ENCODE peak calls at places on chromosome 11, in five cellular contexts. One of them, this sample, is unnamed.

GRCh38 chr11:57471496-57471895 is 11.2 kb downstream of the RTN4RL2 start:
- DNase-seq in neural crest cell: no peak
- DNase-seq in lower lobe of right lung: no peak
- DNase-seq in keratinocyte: no peak
- DNase-seq in tibial nerve: no peak
- DNase-seq in this sample: no peak

GRCh38 chr11:109519253-109519652 is 97.3 kb downstream of the C11orf87 start:
- DNase-seq in tibial nerve: no peak
- DNase-seq in lower lobe of right lung: no peak
- DNase-seq in keratinocyte: no peak
- DNase-seq in neural crest cell: no peak
- DNase-seq in this sample: no peak

GRCh38 chr11:64562723-64563351 is 28.2 kb upstream of the SLC22A12 start:
- DNase-seq in tibial nerve: no peak
- DNase-seq in lower lobe of right lung: peak
- DNase-seq in neural crest cell: no peak
- DNase-seq in keratinocyte: no peak
- DNase-seq in this sample: no peak

GRCh38 chr11:70176940-70177689 is 26.0 kb upstream of the FADD start:
- DNase-seq in tibial nerve: no peak
- DNase-seq in keratinocyte: no peak
- DNase-seq in neural crest cell: peak
- DNase-seq in lower lobe of right lung: peak
- DNase-seq in this sample: peak

GRCh38 chr11:65141896-65142494 is 7.7 kb upstream of the SYVN1 start:
- DNase-seq in lower lobe of right lung: no peak
- DNase-seq in keratinocyte: no peak
- DNase-seq in neural crest cell: no peak
- DNase-seq in tibial nerve: no peak
- DNase-seq in this sample: no peak

GRCh38 chr11:134654161-134654915 is 242.3 kb upstream of the B3GAT1 start:
- DNase-seq in lower lobe of right lung: no peak
- DNase-seq in tibial nerve: no peak
- DNase-seq in keratinocyte: no peak
- DNase-seq in neural crest cell: no peak
- DNase-seq in this sample: no peak

GRCh38 chr11:3123316-3123715 is 41.8 kb downstream of the OSBPL5 start:
- DNase-seq in neural crest cell: no peak
- DNase-seq in keratinocyte: no peak
- DNase-seq in tibial nerve: peak
- DNase-seq in lower lobe of right lung: peak
- DNase-seq in this sample: no peak

GRCh38 chr11:112292785-112293407 is 32.2 kb upstream of the PLET1 start:
- DNase-seq in tibial nerve: no peak
- DNase-seq in keratinocyte: peak
- DNase-seq in lower lobe of right lung: no peak
- DNase-seq in neural crest cell: no peak
- DNase-seq in this sample: no peak

GRCh38 chr11:21988477-21988876 is 204.4 kb upstream of the ANO5 start:
- DNase-seq in tibial nerve: no peak
- DNase-seq in keratinocyte: no peak
- DNase-seq in neural crest cell: no peak
- DNase-seq in lower lobe of right lung: no peak
- DNase-seq in this sample: no peak

GRCh38 chr11:117511483-117511934 is 183.9 kb downstream of the CEP164 start:
- DNase-seq in neural crest cell: no peak
- DNase-seq in tibial nerve: no peak
- DNase-seq in lower lobe of right lung: no peak
- DNase-seq in keratinocyte: no peak
- DNase-seq in this sample: no peak

GRCh38 chr11:131195801-131196517 is 174.5 kb upstream of the NTM start:
- DNase-seq in keratinocyte: no peak
- DNase-seq in lower lobe of right lung: peak
- DNase-seq in neural crest cell: no peak
- DNase-seq in tibial nerve: no peak
- DNase-seq in this sample: peak

GRCh38 chr11:124760205-124760652 is 1.9 kb downstream of the ESAM start:
- DNase-seq in lower lobe of right lung: no peak
- DNase-seq in keratinocyte: no peak
- DNase-seq in tibial nerve: no peak
- DNase-seq in neural crest cell: no peak
- DNase-seq in this sample: no peak

GRCh38 chr11:1880746-1881441 is 10.8 kb downstream of the PRR33 start:
- DNase-seq in lower lobe of right lung: no peak
- DNase-seq in neural crest cell: no peak
- DNase-seq in keratinocyte: no peak
- DNase-seq in tibial nerve: no peak
- DNase-seq in this sample: peak

GRCh38 chr11:1564535-1565172 is 7.4 kb downstream of the DUSP8 start:
- DNase-seq in keratinocyte: peak
- DNase-seq in lower lobe of right lung: no peak
- DNase-seq in neural crest cell: no peak
- DNase-seq in tibial nerve: no peak
- DNase-seq in this sample: peak

GRCh38 chr11:125344846-125345705 is 151.0 kb downstream of the FEZ1 start:
- DNase-seq in lower lobe of right lung: peak
- DNase-seq in neural crest cell: no peak
- DNase-seq in tibial nerve: no peak
- DNase-seq in keratinocyte: no peak
- DNase-seq in this sample: no peak

GRCh38 chr11:73582636-73583035 is 15.3 kb downstream of the FAM168A start:
- DNase-seq in neural crest cell: no peak
- DNase-seq in lower lobe of right lung: no peak
- DNase-seq in keratinocyte: no peak
- DNase-seq in tibial nerve: no peak
- DNase-seq in this sample: no peak

GRCh38 chr11:107780136-107780535 is 68.3 kb upstream of the SLN start:
- DNase-seq in neural crest cell: no peak
- DNase-seq in tibial nerve: no peak
- DNase-seq in lower lobe of right lung: no peak
- DNase-seq in keratinocyte: no peak
- DNase-seq in this sample: no peak

GRCh38 chr11:33622231-33622630 is 78.4 kb downstream of the C11orf91 start:
- DNase-seq in keratinocyte: no peak
- DNase-seq in lower lobe of right lung: no peak
- DNase-seq in neural crest cell: no peak
- DNase-seq in tibial nerve: no peak
- DNase-seq in this sample: no peak

GRCh38 chr11:131760191-131760951 is 390.0 kb downstream of the NTM start:
- DNase-seq in tibial nerve: no peak
- DNase-seq in lower lobe of right lung: no peak
- DNase-seq in keratinocyte: no peak
- DNase-seq in neural crest cell: no peak
- DNase-seq in this sample: no peak

GRCh38 chr11:113281052-113281725 is 33.2 kb upstream of the TTC12 start:
- DNase-seq in tibial nerve: no peak
- DNase-seq in neural crest cell: no peak
- DNase-seq in keratinocyte: no peak
- DNase-seq in lower lobe of right lung: no peak
- DNase-seq in this sample: no peak

GRCh38 chr11:112513936-112514716 is 253.5 kb upstream of the PLET1 start:
- DNase-seq in lower lobe of right lung: no peak
- DNase-seq in neural crest cell: peak
- DNase-seq in tibial nerve: no peak
- DNase-seq in keratinocyte: no peak
- DNase-seq in this sample: no peak

GRCh38 chr11:35163209-35163608 is 24.2 kb downstream of the CD44 start:
- DNase-seq in neural crest cell: no peak
- DNase-seq in lower lobe of right lung: no peak
- DNase-seq in tibial nerve: no peak
- DNase-seq in keratinocyte: no peak
- DNase-seq in this sample: no peak

GRCh38 chr11:82775736-82776346 is 42.2 kb upstream of the FAM181B start:
- DNase-seq in keratinocyte: no peak
- DNase-seq in lower lobe of right lung: no peak
- DNase-seq in neural crest cell: peak
- DNase-seq in tibial nerve: no peak
- DNase-seq in this sample: no peak

GRCh38 chr11:35893796-35894475 is 49.9 kb upstream of the LDLRAD3 start:
- DNase-seq in keratinocyte: peak
- DNase-seq in tibial nerve: no peak
- DNase-seq in neural crest cell: no peak
- DNase-seq in lower lobe of right lung: no peak
- DNase-seq in this sample: no peak

GRCh38 chr11:103420593-103420992 is 311.4 kb downstream of the DYNC2H1 start:
- DNase-seq in lower lobe of right lung: no peak
- DNase-seq in neural crest cell: no peak
- DNase-seq in keratinocyte: no peak
- DNase-seq in tibial nerve: no peak
- DNase-seq in this sample: no peak

GRCh38 chr11:46916669-46917108 is 1.7 kb downstream of the LRP4 start:
- DNase-seq in tibial nerve: no peak
- DNase-seq in keratinocyte: no peak
- DNase-seq in lower lobe of right lung: no peak
- DNase-seq in neural crest cell: peak
- DNase-seq in this sample: no peak

GRCh38 chr11:102879801-102880200 is 5.0 kb upstream of the MMP12 start:
- DNase-seq in tibial nerve: no peak
- DNase-seq in keratinocyte: no peak
- DNase-seq in neural crest cell: no peak
- DNase-seq in lower lobe of right lung: no peak
- DNase-seq in this sample: no peak

GRCh38 chr11:69638941-69639681 is 1.8 kb upstream of the CCND1 start:
- DNase-seq in tibial nerve: peak
- DNase-seq in neural crest cell: peak
- DNase-seq in lower lobe of right lung: peak
- DNase-seq in keratinocyte: peak
- DNase-seq in this sample: peak

GRCh38 chr11:40816976-40817375 is 642.5 kb downstream of the LRRC4C start:
- DNase-seq in lower lobe of right lung: no peak
- DNase-seq in neural crest cell: no peak
- DNase-seq in tibial nerve: no peak
- DNase-seq in keratinocyte: no peak
- DNase-seq in this sample: no peak

GRCh38 chr11:40819230-40819629 is 640.2 kb downstream of the LRRC4C start:
- DNase-seq in neural crest cell: no peak
- DNase-seq in keratinocyte: no peak
- DNase-seq in lower lobe of right lung: no peak
- DNase-seq in tibial nerve: no peak
- DNase-seq in this sample: no peak
- TF ChIP-seq CTCF in neural crest cell: no peak
- TF ChIP-seq CTCF in keratinocyte: no peak
- TF ChIP-seq CTCF in lower lobe of right lung: no peak
- TF ChIP-seq CTCF in tibial nerve: no peak
- TF ChIP-seq CTCF in this sample: no peak

GRCh38 chr11:44944181-44944852 is 6.4 kb downstream of the TP53I11 start:
- DNase-seq in tibial nerve: no peak
- DNase-seq in keratinocyte: no peak
- DNase-seq in lower lobe of right lung: no peak
- DNase-seq in neural crest cell: no peak
- DNase-seq in this sample: no peak
- TF ChIP-seq CTCF in tibial nerve: no peak
- TF ChIP-seq CTCF in keratinocyte: no peak
- TF ChIP-seq CTCF in lower lobe of right lung: no peak
- TF ChIP-seq CTCF in neural crest cell: no peak
- TF ChIP-seq CTCF in this sample: no peak

DNA sequence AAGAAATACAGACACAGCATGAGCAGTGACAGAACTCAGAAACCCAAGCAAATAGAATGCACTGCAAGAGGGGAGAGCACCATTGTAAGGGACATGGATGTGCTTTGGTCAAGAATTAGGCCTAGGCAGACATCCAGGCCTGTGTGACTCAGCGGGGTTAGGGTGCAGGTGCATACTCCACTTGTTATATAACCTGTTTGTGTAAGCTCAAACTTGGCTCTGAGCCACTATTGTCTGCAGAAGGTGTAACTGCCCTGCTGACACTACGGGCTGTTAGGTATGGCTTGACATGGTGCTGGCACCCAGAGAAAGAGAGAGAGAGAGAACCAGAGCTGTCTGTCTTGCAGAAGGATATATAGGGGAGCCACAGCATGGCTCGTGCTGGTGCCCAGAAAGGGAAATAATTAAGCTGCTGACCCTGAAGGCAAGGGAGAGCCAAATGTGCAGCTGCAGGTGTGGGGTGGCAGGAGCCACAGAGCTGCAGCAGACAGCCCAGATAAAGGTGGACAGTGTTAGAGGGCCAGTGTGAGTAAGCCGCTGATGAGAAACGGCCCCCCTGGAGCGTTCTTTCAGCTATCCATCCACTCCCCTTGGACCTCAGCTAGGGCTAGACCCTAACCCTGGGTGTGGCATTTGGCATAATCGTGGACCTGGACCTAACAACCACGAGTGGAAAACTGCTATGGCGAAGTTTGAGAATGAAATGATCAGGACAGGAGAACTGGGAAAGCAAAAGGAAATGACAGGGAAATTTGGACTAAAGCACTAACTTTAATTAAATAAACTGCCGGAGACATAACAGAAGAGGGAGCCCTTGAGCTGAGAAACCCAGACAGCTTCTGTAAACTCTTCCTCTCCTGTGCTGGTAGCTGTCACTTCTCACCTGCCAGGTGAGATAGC is 253.0 kb upstream of the CCDC179 start:
- DNase-seq in neural crest cell: peak
- DNase-seq in lower lobe of right lung: no peak
- DNase-seq in tibial nerve: no peak
- DNase-seq in keratinocyte: no peak
- DNase-seq in this sample: no peak
- TF ChIP-seq CTCF in neural crest cell: peak
- TF ChIP-seq CTCF in lower lobe of right lung: peak
- TF ChIP-seq CTCF in tibial nerve: no peak
- TF ChIP-seq CTCF in keratinocyte: peak
- TF ChIP-seq CTCF in this sample: peak

GRCh38 chr11:93784152-93784934 is at the start of gene MED17:
- DNase-seq in neural crest cell: peak
- DNase-seq in lower lobe of right lung: peak
- DNase-seq in keratinocyte: peak
- DNase-seq in tibial nerve: peak
- DNase-seq in this sample: peak
- TF ChIP-seq CTCF in neural crest cell: peak
- TF ChIP-seq CTCF in lower lobe of right lung: peak
- TF ChIP-seq CTCF in keratinocyte: peak
- TF ChIP-seq CTCF in tibial nerve: peak
- TF ChIP-seq CTCF in this sample: peak

This sample was measured in mesothelial cell of epicardium.